ENCODE peak calls at places on chromosomes 5 and 9, in seven cellular contexts. U is DND-41, D is psoas muscle, A is cardiac muscle cell, V is H1, Z is choroid plexus epithelial cell, Y is endodermal cell. F is an unnamed sample.

GRCh38 chr5:1917830-1918487 is 35.2 kb upstream of the IRX4 start:
- DNase-seq in A (no peak), D (no peak), V (no peak), Y (no peak), U (no peak), Z (no peak), F (no peak)

GRCh38 chr9:4987996-4988421 is 2.9 kb downstream of the JAK2 start:
- DNase-seq in D (no peak), V (peak; percentile 76), A (peak; percentile 86), Z (peak; percentile 81), U (peak; percentile 58), Y (peak; percentile 86), F (peak; percentile 67)

GRCh38 chr9:114836769-114837168 is 30.9 kb upstream of the TNFSF15 start:
- DNase-seq in V (no peak), U (peak; percentile 8), Z (no peak), A (no peak), D (no peak), Y (no peak), F (peak; percentile 60)

GRCh38 chr9:106862946-106863740 is at the start of gene ZNF462:
- DNase-seq in D (peak; percentile 72), Z (peak; percentile 84), A (peak; percentile 66), V (peak; percentile 54), U (peak; percentile 29), Y (peak; percentile 82), F (peak; percentile 8)

GRCh38 chr5:181190711-181191525 is 14.1 kb downstream of the TRIM7 start:
- DNase-seq in V (no peak), U (peak; percentile 48), A (peak; percentile 70), Z (peak; percentile 63), Y (peak; percentile 74), D (peak; percentile 79), F (peak; percentile 62)

GRCh38 chr9:89743576-89744254 is 138.9 kb downstream of the GADD45G start:
- DNase-seq in Y (peak; percentile 91), V (peak; percentile 61), U (peak; percentile 63), A (no peak), D (no peak), Z (no peak), F (peak; percentile 80)

GRCh38 chr5:94021246-94021645 is 279.8 kb upstream of the POU5F2 start:
- DNase-seq in Y (no peak), D (no peak), U (no peak), Z (peak; percentile 50), V (no peak), A (no peak), F (no peak)

GRCh38 chr5:167128581-167128980 is 1162.9 kb upstream of the WWC1 start:
- DNase-seq in Y (no peak), Z (no peak), A (no peak), U (no peak), D (no peak), V (no peak), F (no peak)

GRCh38 chr5:129398279-129398678 is 61.8 kb upstream of the ADAMTS19 start:
- DNase-seq in Z (no peak), Y (no peak), D (no peak), A (no peak), V (no peak), U (no peak), F (no peak)

GRCh38 chr5:87754009-87754757 is 341.5 kb upstream of the CCNH start:
- DNase-seq in U (no peak), Z (no peak), Y (no peak), V (no peak), A (no peak), D (no peak), F (no peak)

GRCh38 chr5:149036168-149036567 is 26.7 kb downstream of the SH3TC2 start:
- DNase-seq in V (no peak), U (no peak), Z (no peak), A (no peak), Y (no peak), D (no peak), F (peak; percentile 55)

GRCh38 chr5:18487928-18488480 is 853.7 kb downstream of the TAF11L14 start:
- DNase-seq in A (peak; percentile 42), Y (no peak), D (no peak), V (no peak), U (no peak), Z (no peak), F (no peak)

GRCh38 chr9:116303270-116303904 is 149.8 kb downstream of the PAPPA start:
- DNase-seq in U (no peak), Y (no peak), V (no peak), A (no peak), Z (no peak), D (no peak), F (no peak)

GRCh38 chr5:122454522-122454921 is 142.5 kb downstream of the SNCAIP start:
- DNase-seq in Y (no peak), D (no peak), V (no peak), Z (no peak), A (no peak), U (no peak), F (no peak)

GRCh38 chr5:169091396-169091980 is 209.5 kb downstream of the SLIT3 start:
- DNase-seq in Y (no peak), D (no peak), Z (no peak), U (no peak), A (no peak), V (no peak), F (no peak)

GRCh38 chr9:99389087-99390033 is 167.3 kb downstream of the SEC61B start:
- DNase-seq in U (no peak), A (no peak), V (no peak), Y (no peak), Z (peak; percentile 41), D (no peak), F (no peak)

GRCh38 chr9:113042884-113043657 is 13.5 kb downstream of the ZFP37 start:
- DNase-seq in U (no peak), A (no peak), D (no peak), Y (no peak), V (no peak), Z (peak; percentile 6), F (no peak)

GRCh38 chr5:3143382-3143781 is 391.9 kb upstream of the IRX2 start:
- DNase-seq in A (no peak), V (no peak), Y (no peak), D (no peak), U (no peak), Z (no peak), F (no peak)

GRCh38 chr5:3140117-3140516 is 388.6 kb upstream of the IRX2 start:
- DNase-seq in Z (no peak), U (no peak), V (no peak), Y (no peak), D (no peak), A (no peak), F (no peak)

GRCh38 chr5:3142261-3143027 is 391.0 kb upstream of the IRX2 start:
- DNase-seq in U (no peak), D (no peak), Y (no peak), Z (no peak), V (no peak), A (no peak), F (no peak)

DNA sequence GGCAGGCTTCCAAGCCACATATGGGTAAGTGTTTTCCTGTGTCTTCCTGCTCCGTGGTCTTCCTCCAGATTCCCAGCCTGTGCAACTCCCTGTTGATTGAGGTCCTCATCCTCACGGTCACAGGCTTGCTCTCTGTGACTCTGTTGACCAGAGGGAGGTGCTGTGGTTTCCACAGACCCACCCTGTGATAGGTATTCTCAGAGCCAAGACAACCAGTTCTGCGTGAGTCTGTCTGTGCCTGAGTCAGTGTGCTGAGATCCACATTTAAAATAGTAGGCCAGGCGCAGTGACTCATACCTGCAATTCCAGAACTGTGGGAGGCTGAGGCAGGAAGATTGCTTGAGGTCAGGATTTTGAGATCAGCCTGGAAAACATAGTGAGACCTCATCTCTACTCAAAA is 388.1 kb upstream of the IRX2 start:
- DNase-seq in A (no peak), D (no peak), U (no peak), Z (no peak), Y (no peak), V (no peak), F (no peak)
- TF ChIP-seq CTCF in A (no peak), D (no peak), U (peak; percentile 11), Z (no peak), Y (peak; percentile 43), V (peak; percentile 41), F (no peak)

DNA sequence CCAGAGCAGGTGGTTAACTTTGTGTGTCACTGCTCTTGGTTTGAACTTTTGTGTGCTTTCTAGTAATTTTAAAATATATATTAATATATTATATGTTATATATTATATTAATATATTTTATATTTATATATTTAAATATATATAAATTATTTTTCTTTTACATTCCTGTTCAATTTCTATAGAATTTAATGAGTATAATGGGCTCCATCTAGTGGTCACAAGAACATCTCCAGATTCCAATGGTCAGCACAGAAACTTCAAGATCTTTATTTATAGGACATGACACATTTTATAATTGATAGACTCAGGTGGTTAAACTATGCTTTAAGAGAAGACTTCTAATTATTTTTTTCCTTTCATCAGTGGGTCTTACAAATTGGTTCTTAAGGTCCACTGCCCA is 39.1 kb downstream of the COL23A1 start:
- DNase-seq in D (no peak), V (no peak), A (peak; percentile 46), Z (peak; percentile 62), Y (no peak), U (no peak), F (no peak)
- TF ChIP-seq CTCF in D (peak; percentile 58), V (no peak), A (peak; percentile 47), Z (peak; percentile 50), Y (peak; percentile 77), U (peak; percentile 67), F (peak; percentile 43)

GRCh38 chr9:2178034-2178734 is 163.0 kb downstream of the SMARCA2 start:
- DNase-seq in Y (no peak), A (no peak), V (no peak), D (no peak), U (no peak), Z (no peak), F (no peak)

GRCh38 chr9:2181794-2182193 is 166.6 kb downstream of the SMARCA2 start:
- DNase-seq in Z (peak; percentile 43), Y (peak; percentile 90), A (peak; percentile 39), D (peak; percentile 67), U (peak; percentile 27), V (peak; percentile 80), F (peak; percentile 30)

GRCh38 chr9:2180704-2181103 is 165.6 kb downstream of the SMARCA2 start:
- DNase-seq in U (no peak), A (no peak), D (no peak), V (no peak), Z (peak; percentile 29), Y (no peak), F (no peak)

GRCh38 chr9:2180171-2180570 is 165.0 kb downstream of the SMARCA2 start:
- DNase-seq in U (no peak), A (no peak), D (no peak), Z (no peak), V (no peak), Y (no peak), F (no peak)

GRCh38 chr9:2179557-2179956 is 164.4 kb downstream of the SMARCA2 start:
- DNase-seq in D (no peak), A (no peak), Y (no peak), Z (no peak), V (no peak), U (no peak), F (no peak)
- TF ChIP-seq CTCF in D (no peak), A (no peak), Y (peak; percentile 24), Z (no peak), V (no peak), U (peak; percentile 38), F (peak; percentile 18)

DNA sequence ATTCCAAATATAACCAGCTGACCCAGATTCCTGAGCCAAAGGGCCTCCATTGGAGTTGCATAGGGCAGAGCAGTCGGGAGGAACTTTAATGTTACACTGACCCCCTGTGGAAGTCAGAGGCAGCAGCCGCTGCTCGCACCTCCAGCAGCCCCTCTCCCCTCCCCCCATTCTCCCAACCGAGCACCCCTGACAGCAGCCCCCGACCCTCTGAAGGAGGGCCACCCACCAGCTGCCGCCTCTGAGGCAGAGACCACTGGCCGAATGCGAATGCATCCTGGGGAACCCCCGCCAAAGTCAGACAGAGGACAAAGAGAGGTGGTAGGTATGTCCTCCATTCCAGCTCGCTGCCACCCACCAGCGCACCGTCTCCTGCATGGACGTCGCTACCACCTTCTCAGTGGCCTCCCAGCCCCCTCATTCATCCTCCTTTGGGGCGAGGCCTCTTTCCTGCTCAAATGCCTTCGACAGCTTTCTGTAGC is 231.0 kb downstream of the CDK5RAP2 start:
- DNase-seq in V (peak; percentile 70), U (peak; percentile 33), Z (peak; percentile 75), Y (peak; percentile 88), A (peak; percentile 73), D (peak; percentile 52), F (peak; percentile 17)
- TF ChIP-seq CTCF in V (peak; percentile 88), U (peak; percentile 67), Z (peak; percentile 83), Y (peak; percentile 91), A (peak; percentile 72), D (peak; percentile 61), F (peak; percentile 70)